ENCODE peak calls at places on chromosomes 13 and 19, in six cellular contexts. H is stimulated activated CD8-positive, alpha-beta memory T cell treated with anti-CD3 and anti-CD28 coated beads, Interleukin-15, amount 100 ng/mL, for 4 hours; J is astrocyte; C is thyroid gland; E is stimulated activated CD4-positive, alpha-beta T cell treated with anti-CD3 and anti-CD28 coated beads, Interleukin-1b, Interleukin-23, amount 100 ng/mL, for 4 hours; R is cardiac muscle cell. O is an unnamed sample.

GRCh38 chr13:20411638-20412342 is 113.9 kb downstream of the CRYL1 start:
- DNase-seq in H (no peak), J (no peak), C (no peak), E (peak; percentile 32), R (no peak), O (no peak)

GRCh38 chr13:45292176-45292575 is 48.8 kb downstream of the TPT1 start:
- DNase-seq in H (no peak), J (peak; percentile 26), C (no peak), E (no peak), R (no peak), O (no peak)

GRCh38 chr13:109569938-109570711 is 216.3 kb downstream of the IRS2 start:
- DNase-seq in H (no peak), J (no peak), C (no peak), E (peak; percentile 5), R (no peak), O (no peak)

GRCh38 chr13:113140677-113141590 is 17.5 kb upstream of the PROZ start:
- DNase-seq in H (no peak), J (no peak), C (no peak), E (no peak), R (no peak), O (no peak)

GRCh38 chr13:29578300-29579048 is 17.0 kb downstream of the SLC7A1 start:
- DNase-seq in H (no peak), J (no peak), C (no peak), E (no peak), R (no peak), O (no peak)

GRCh38 chr19:43132696-43133095 is 50.2 kb upstream of the PSG2 start:
- DNase-seq in H (no peak), J (no peak), C (no peak), E (no peak), R (no peak), O (no peak)

GRCh38 chr13:33015791-33016323 is 366 bp upstream of the KL start:
- DNase-seq in H (no peak), J (no peak), C (peak; percentile 23), E (no peak), R (no peak), O (no peak)

GRCh38 chr13:109698779-109699178 is 87.6 kb downstream of the IRS2 start:
- DNase-seq in H (no peak), J (peak; percentile 91), C (no peak), E (no peak), R (peak; percentile 70), O (no peak)

GRCh38 chr13:75771818-75772217 is 135.7 kb downstream of the LMO7 start:
- DNase-seq in H (no peak), J (peak; percentile 91), C (no peak), E (no peak), R (peak; percentile 62), O (no peak)

GRCh38 chr13:95704510-95704909 is 27.6 kb downstream of the DNAJC3 start:
- DNase-seq in H (no peak), J (no peak), C (no peak), E (no peak), R (peak; percentile 23), O (no peak)

GRCh38 chr19:49890349-49891311 is 6.1 kb downstream of the IL4I1 start:
- DNase-seq in H (peak; percentile 50), J (no peak), C (peak; percentile 33), E (peak; percentile 62), R (no peak), O (no peak)

GRCh38 chr19:14950421-14950820 is 9.1 kb downstream of the OR7C2 start:
- DNase-seq in H (no peak), J (no peak), C (no peak), E (no peak), R (no peak), O (no peak)

O was measured in NCI-H1048.